ENCODE peak calls at places on chromosomes 13 and 19, in nine cellular contexts. X, R, V, Z, G, K, C, T and W are unnamed samples.

GRCh38 chr13:24540236-24541126 is 27.9 kb upstream of the PARP4 start:
- DNase-seq in X (no peak), T (no peak), K (no peak), V (no peak), C (no peak), R (no peak), Z (no peak), G (no peak), W (no peak)

GRCh38 chr19:6743714-6744380 is 4.4 kb downstream of the TRIP10 start:
- DNase-seq in R (peak; percentile 26), T (no peak), K (no peak), Z (peak; percentile 47), X (no peak), G (no peak), V (no peak), C (no peak), W (no peak)

GRCh38 chr13:75547917-75548316 is 1.7 kb upstream of the UCHL3 start:
- DNase-seq in Z (no peak), K (no peak), X (no peak), V (no peak), G (no peak), R (no peak), T (no peak), C (no peak), W (no peak)

GRCh38 chr19:34408421-34408820 is 4.2 kb downstream of the PDCD2L start:
- DNase-seq in X (no peak), K (no peak), V (no peak), G (no peak), C (no peak), R (no peak), T (no peak), Z (no peak), W (no peak)

GRCh38 chr13:101751488-101751887 is 299.0 kb downstream of the ITGBL1 start:
- DNase-seq in C (peak; percentile 54), T (peak; percentile 93), K (peak; percentile 88), V (no peak), R (peak; percentile 95), G (no peak), Z (peak; percentile 92), X (no peak), W (peak; percentile 7)

GRCh38 chr19:46898731-46899130 is 37.9 kb downstream of the ARHGAP35 start:
- DNase-seq in C (no peak), K (no peak), Z (no peak), T (no peak), G (no peak), R (peak; percentile 69), X (no peak), V (no peak), W (no peak)

GRCh38 chr13:94419304-94419943 is 60.1 kb downstream of the DCT start:
- DNase-seq in Z (peak; percentile 72), C (no peak), X (no peak), G (no peak), V (no peak), K (no peak), T (no peak), R (peak; percentile 83), W (peak; percentile 58)

GRCh38 chr19:10180459-10180858 is 14.3 kb downstream of the DNMT1 start:
- DNase-seq in G (no peak), R (no peak), X (no peak), Z (no peak), V (no peak), T (no peak), K (no peak), C (no peak), W (no peak)

GRCh38 chr19:53867225-53868090 is at the start of gene MYADM:
- DNase-seq in V (peak; percentile 100), G (peak; percentile 95), R (peak; percentile 99), Z (peak; percentile 100), C (peak; percentile 98), X (peak; percentile 98), T (no peak), K (peak; percentile 59), W (peak; percentile 95)